ENCODE peak calls at places on chromosomes 1 and 21, in seven cellular contexts. X, F, H, M, O, R and J are unnamed samples.

GRCh38 chr1:246214708-246215504 is 292.2 kb downstream of the SMYD3 start:
- DNase-seq in X (peak), F (no peak), H (peak), M (no peak), O (peak), R (no peak), J (no peak)

GRCh38 chr1:234893725-234894630 is 234.7 kb downstream of the TOMM20 start:
- DNase-seq in X (peak), F (no peak), H (peak), M (no peak), O (no peak), R (no peak), J (no peak)

GRCh38 chr1:168360151-168360550 is 79.5 kb downstream of the TBX19 start:
- DNase-seq in X (no peak), F (no peak), H (no peak), M (no peak), O (peak), R (no peak), J (no peak)

GRCh38 chr1:172608098-172608601 is 50.8 kb upstream of the FASLG start:
- DNase-seq in X (no peak), F (no peak), H (no peak), M (no peak), O (no peak), R (no peak), J (no peak)

GRCh38 chr1:226995966-226996332 is 55.9 kb downstream of the COQ8A start:
- DNase-seq in X (no peak), F (peak), H (no peak), M (no peak), O (no peak), R (no peak), J (no peak)

GRCh38 chr1:225476538-225476988 is 48.7 kb upstream of the LBR start:
- DNase-seq in X (no peak), F (no peak), H (peak), M (no peak), O (no peak), R (no peak), J (no peak)

GRCh38 chr1:77263708-77264107 is 18.1 kb upstream of the AK5 start:
- DNase-seq in X (no peak), F (no peak), H (no peak), M (peak), O (no peak), R (no peak), J (no peak)

GRCh38 chr1:172360511-172360910 is 60.0 kb upstream of the C1orf105 start:
- DNase-seq in X (peak), F (peak), H (no peak), M (peak), O (no peak), R (peak), J (no peak)

GRCh38 chr21:43684424-43684823 is 25.1 kb downstream of the RRP1B start:
- DNase-seq in X (no peak), F (no peak), H (no peak), M (no peak), O (no peak), R (no peak), J (no peak)

GRCh38 chr1:4485398-4485797 is 169.0 kb upstream of the AJAP1 start:
- DNase-seq in X (no peak), F (no peak), H (no peak), M (no peak), O (no peak), R (no peak), J (no peak)

GRCh38 chr1:1255627-1256026 is 9.1 kb upstream of the C1QTNF12 start:
- DNase-seq in X (no peak), F (no peak), H (no peak), M (no peak), O (no peak), R (no peak), J (no peak)

GRCh38 chr21:42777064-42777756 is 102.1 kb downstream of the WDR4 start:
- DNase-seq in X (no peak), F (no peak), H (no peak), M (no peak), O (no peak), R (no peak), J (no peak)

GRCh38 chr1:11175461-11175860 is 13.7 kb upstream of the ANGPTL7 start:
- DNase-seq in X (no peak), F (no peak), H (no peak), M (no peak), O (no peak), R (no peak), J (no peak)

GRCh38 chr1:11178021-11179015 is 10.8 kb upstream of the ANGPTL7 start:
- DNase-seq in X (no peak), F (no peak), H (peak), M (no peak), O (no peak), R (no peak), J (no peak)

GRCh38 chr1:11180342-11180744 is 8.8 kb upstream of the ANGPTL7 start:
- DNase-seq in X (peak), F (no peak), H (peak), M (no peak), O (no peak), R (peak), J (no peak)

GRCh38 chr1:11176081-11176706 is 13.0 kb upstream of the ANGPTL7 start:
- DNase-seq in X (no peak), F (no peak), H (peak), M (no peak), O (no peak), R (no peak), J (no peak)

GRCh38 chr1:11179125-11179524 is 10.0 kb upstream of the ANGPTL7 start:
- DNase-seq in X (no peak), F (no peak), H (no peak), M (no peak), O (no peak), R (no peak), J (no peak)
- H3K4me3 ChIP-seq in X (no peak), F (no peak), H (no peak), M (no peak), O (no peak), R (no peak), J (no peak)

DNA sequence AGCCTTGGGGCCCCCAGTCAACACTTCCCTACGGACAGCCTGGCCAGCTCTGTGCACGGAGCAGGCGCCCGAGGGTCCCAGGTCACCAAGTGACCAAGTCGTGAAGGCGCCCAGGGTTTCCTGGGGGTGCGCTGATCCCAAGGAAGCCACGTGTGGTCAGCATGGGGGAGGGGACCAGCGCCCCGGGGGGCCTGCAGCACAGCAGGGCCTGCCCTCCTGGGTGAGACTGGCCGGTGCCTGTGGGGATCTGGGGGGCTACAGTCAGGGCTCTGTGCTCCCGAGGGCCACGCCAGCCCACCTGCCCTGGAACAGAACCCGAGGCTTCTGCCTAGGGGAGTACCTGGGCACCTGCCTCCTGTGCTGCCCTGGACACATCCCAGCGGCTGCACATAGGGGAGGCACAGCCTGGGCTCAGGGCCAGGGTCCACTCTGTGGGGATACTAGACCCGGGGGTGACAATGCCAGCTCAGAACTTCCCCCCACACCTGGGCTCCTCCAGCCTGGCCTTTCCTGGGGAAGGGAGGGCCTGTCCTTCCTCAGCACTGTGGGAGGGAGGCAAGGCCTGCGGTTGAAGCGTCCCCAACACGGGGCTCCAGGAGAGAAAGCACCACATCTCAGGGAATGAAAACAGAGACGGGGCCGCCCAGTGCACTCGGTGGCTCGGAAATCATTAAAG is 6.2 kb upstream of the POFUT2 start:
- DNase-seq in X (no peak), F (no peak), H (no peak), M (no peak), O (peak), R (no peak), J (no peak)
- H3K4me2 ChIP-seq in X (no peak), F (peak), H (peak), M (no peak), O (peak), R (no peak), J (no peak)

GRCh38 chr1:110673197-110673701 is 1.5 kb downstream of the KCNA3 start:
- DNase-seq in X (no peak), F (no peak), H (no peak), M (no peak), O (no peak), R (no peak), J (no peak)

GRCh38 chr1:110673805-110674336 is 869 bp downstream of the KCNA3 start:
- DNase-seq in X (no peak), F (no peak), H (no peak), M (no peak), O (no peak), R (no peak), J (no peak)

GRCh38 chr1:110677016-110677415 is 2.3 kb upstream of the KCNA3 start:
- DNase-seq in X (no peak), F (no peak), H (no peak), M (no peak), O (no peak), R (no peak), J (no peak)

GRCh38 chr1:110674337-110675059 is at the start of gene KCNA3:
- DNase-seq in X (no peak), F (peak), H (no peak), M (no peak), O (peak), R (no peak), J (no peak)

GRCh38 chr1:110675060-110675791 is 486 bp upstream of the KCNA3 start:
- DNase-seq in X (no peak), F (peak), H (no peak), M (no peak), O (peak), R (no peak), J (no peak)
- H3K4me3 ChIP-seq in X (no peak), F (peak), H (peak), M (peak), O (peak), R (no peak), J (no peak)

GRCh38 chr1:230084408-230085177 is 17.6 kb downstream of the GALNT2 start:
- DNase-seq in X (peak), F (no peak), H (peak), M (peak), O (peak), R (peak), J (peak)

GRCh38 chr1:230085178-230085515 is 18.1 kb downstream of the GALNT2 start:
- DNase-seq in X (peak), F (no peak), H (no peak), M (peak), O (no peak), R (peak), J (peak)

GRCh38 chr1:230086152-230086551 is 19.1 kb downstream of the GALNT2 start:
- DNase-seq in X (no peak), F (no peak), H (no peak), M (no peak), O (no peak), R (no peak), J (no peak)

GRCh38 chr1:230087722-230088115 is 20.7 kb downstream of the GALNT2 start:
- DNase-seq in X (no peak), F (no peak), H (no peak), M (no peak), O (no peak), R (no peak), J (no peak)

GRCh38 chr1:230087034-230087721 is 20.1 kb downstream of the GALNT2 start:
- DNase-seq in X (peak), F (no peak), H (no peak), M (no peak), O (no peak), R (no peak), J (no peak)
- H3K4me2 ChIP-seq in X (peak), F (no peak), H (no peak), M (peak), O (no peak), R (no peak), J (peak)

GRCh38 chr1:30129421-30130055 is 593.8 kb downstream of the MATN1 start:
- DNase-seq in X (no peak), F (no peak), H (no peak), M (no peak), O (no peak), R (no peak), J (no peak)

GRCh38 chr1:30132602-30133271 is 590.6 kb downstream of the MATN1 start:
- DNase-seq in X (no peak), F (no peak), H (no peak), M (no peak), O (no peak), R (no peak), J (no peak)

GRCh38 chr1:30126839-30127238 is 596.5 kb downstream of the MATN1 start:
- DNase-seq in X (no peak), F (no peak), H (no peak), M (no peak), O (no peak), R (no peak), J (no peak)

GRCh38 chr1:30129001-30129408 is 594.4 kb downstream of the MATN1 start:
- DNase-seq in X (no peak), F (no peak), H (no peak), M (no peak), O (no peak), R (no peak), J (no peak)

DNA sequence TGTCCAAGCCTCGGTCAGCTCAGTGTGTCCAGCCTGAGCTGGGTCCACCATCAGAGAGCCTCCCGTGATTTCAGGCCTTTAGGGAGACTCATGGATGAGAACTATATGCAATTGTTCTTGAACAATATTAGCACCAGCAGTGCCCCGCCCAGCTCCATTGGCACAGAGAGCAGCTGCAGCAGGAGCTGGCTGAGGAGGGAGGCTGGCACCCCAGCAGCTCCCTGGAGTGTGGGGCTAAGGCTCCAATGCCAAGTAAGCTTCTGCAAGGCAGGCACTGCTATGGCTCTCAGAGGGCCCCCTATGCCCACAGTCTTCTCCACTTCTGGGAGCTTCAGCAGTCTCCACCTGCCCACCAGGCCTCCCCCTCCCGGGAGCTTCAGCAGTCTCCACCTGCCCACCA is 593.3 kb downstream of the MATN1 start:
- DNase-seq in X (no peak), F (no peak), H (no peak), M (no peak), O (no peak), R (no peak), J (no peak)
- H3K4me3 ChIP-seq in X (no peak), F (no peak), H (no peak), M (no peak), O (no peak), R (no peak), J (no peak)

DNA sequence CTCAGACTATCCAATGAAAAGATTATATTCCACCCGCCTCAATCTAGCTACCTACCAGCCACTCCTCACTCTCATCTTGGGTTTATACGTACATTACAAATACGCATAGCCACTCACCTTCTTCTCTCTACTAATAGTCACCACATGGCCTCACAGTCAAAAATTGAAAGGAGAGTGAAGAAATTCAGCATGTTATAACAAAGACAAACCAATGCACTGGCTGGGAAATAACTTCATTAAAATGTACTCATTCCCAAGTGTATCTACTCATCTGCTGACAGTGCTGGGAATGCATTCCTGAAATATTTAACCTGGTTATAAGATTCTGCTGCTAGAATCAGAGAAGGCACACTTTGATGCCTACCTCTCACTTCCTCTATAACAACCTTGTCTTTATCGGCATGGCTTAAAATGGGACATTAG is 6.5 kb downstream of the ZNF644 start:
- DNase-seq in X (peak), F (no peak), H (no peak), M (no peak), O (no peak), R (peak), J (peak)
- H3K4me2 ChIP-seq in X (peak), F (peak), H (no peak), M (peak), O (peak), R (peak), J (peak)

GRCh38 chr1:43237131-43237530 is 32.7 kb upstream of the TMEM125 start:
- DNase-seq in X (no peak), F (no peak), H (peak), M (no peak), O (no peak), R (no peak), J (no peak)
- H3K4me3 ChIP-seq in X (no peak), F (no peak), H (no peak), M (no peak), O (no peak), R (no peak), J (no peak)

GRCh38 chr1:111084999-111085398 is 54.9 kb downstream of the DRAM2 start:
- DNase-seq in X (no peak), F (no peak), H (no peak), M (no peak), O (no peak), R (no peak), J (no peak)

GRCh38 chr1:111085666-111086065 is 54.2 kb downstream of the DRAM2 start:
- DNase-seq in X (no peak), F (no peak), H (no peak), M (no peak), O (no peak), R (no peak), J (no peak)

DNA sequence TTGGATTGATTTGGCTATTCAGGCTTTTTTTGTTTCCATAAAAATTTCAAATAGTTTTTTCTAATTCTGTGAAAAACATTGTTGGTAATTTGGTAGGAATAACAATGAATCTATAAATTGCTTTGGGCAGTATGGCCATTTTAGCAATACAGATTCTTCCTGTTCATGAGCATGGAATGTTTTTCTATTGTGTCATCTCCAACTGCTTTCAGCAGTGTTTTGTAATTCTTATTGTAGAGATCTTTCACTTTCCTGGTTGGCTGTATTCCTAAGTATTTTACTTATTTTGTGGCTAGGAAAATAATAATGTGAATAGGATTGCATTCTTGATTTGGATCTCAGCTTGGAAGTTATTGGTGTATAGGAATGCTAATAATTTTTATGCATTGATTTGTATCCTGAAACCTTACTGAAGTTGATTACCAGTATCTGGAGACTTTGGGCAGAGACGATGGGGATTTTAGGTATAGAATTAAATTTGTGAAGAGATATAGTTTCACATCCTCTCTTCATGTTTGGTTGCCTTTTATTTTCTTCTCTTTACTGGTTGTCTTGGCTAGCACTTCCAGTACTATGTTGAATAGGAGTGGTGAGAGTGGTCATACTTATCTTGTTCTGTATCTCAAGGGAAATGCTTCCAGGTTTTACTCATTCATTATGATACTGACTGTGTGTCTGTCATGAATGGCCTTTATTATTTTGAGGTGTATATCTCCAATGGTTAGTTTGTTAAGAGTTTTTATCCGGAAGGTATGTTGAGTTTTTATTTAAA is 57.3 kb downstream of the DRAM2 start:
- DNase-seq in X (peak), F (no peak), H (peak), M (no peak), O (no peak), R (peak), J (no peak)
- H3K4me2 ChIP-seq in X (peak), F (no peak), H (no peak), M (no peak), O (no peak), R (peak), J (peak)